ENCODE peak calls at places on chromosome 6, in seven cellular contexts. One of them, this sample, is unnamed.

GRCh38 chr6:90226257-90226656 is 70.4 kb downstream of the BACH2 start:
- DNase-seq in HTR-8/SVneo: no peak
- DNase-seq in dorsolateral prefrontal cortex: no peak
- DNase-seq in EH: peak; percentile 13
- DNase-seq in progenitor cell of endocrine pancreas: no peak
- DNase-seq in stimulated activated naive CD4-positive, alpha-beta T cell treated with Interleukin-2 at 50 U/mL for 16 hours: no peak
- DNase-seq in fibroblast of mammary gland: peak; percentile 70
- DNase-seq in this sample: no peak

GRCh38 chr6:80003841-80004198 is 629 bp upstream of the TTK start:
- DNase-seq in stimulated activated naive CD4-positive, alpha-beta T cell treated with Interleukin-2 at 50 U/mL for 16 hours: peak; percentile 53
- DNase-seq in fibroblast of mammary gland: no peak
- DNase-seq in HTR-8/SVneo: peak; percentile 2
- DNase-seq in EH: no peak
- DNase-seq in progenitor cell of endocrine pancreas: no peak
- DNase-seq in dorsolateral prefrontal cortex: peak; percentile 34
- DNase-seq in this sample: peak; percentile 9

GRCh38 chr6:47479156-47479541 is 1.6 kb downstream of the CD2AP start:
- DNase-seq in HTR-8/SVneo: no peak
- DNase-seq in EH: peak; percentile 20
- DNase-seq in dorsolateral prefrontal cortex: no peak
- DNase-seq in fibroblast of mammary gland: peak; percentile 31
- DNase-seq in stimulated activated naive CD4-positive, alpha-beta T cell treated with Interleukin-2 at 50 U/mL for 16 hours: no peak
- DNase-seq in progenitor cell of endocrine pancreas: no peak
- DNase-seq in this sample: no peak

GRCh38 chr6:163491901-163492300 is 77.4 kb downstream of the QKI start:
- DNase-seq in stimulated activated naive CD4-positive, alpha-beta T cell treated with Interleukin-2 at 50 U/mL for 16 hours: no peak
- DNase-seq in progenitor cell of endocrine pancreas: no peak
- DNase-seq in dorsolateral prefrontal cortex: no peak
- DNase-seq in fibroblast of mammary gland: no peak
- DNase-seq in EH: no peak
- DNase-seq in HTR-8/SVneo: no peak
- DNase-seq in this sample: no peak

GRCh38 chr6:107355659-107356058 is 103.7 kb downstream of the PDSS2 start:
- DNase-seq in HTR-8/SVneo: no peak
- DNase-seq in dorsolateral prefrontal cortex: no peak
- DNase-seq in EH: no peak
- DNase-seq in stimulated activated naive CD4-positive, alpha-beta T cell treated with Interleukin-2 at 50 U/mL for 16 hours: no peak
- DNase-seq in fibroblast of mammary gland: no peak
- DNase-seq in progenitor cell of endocrine pancreas: no peak
- DNase-seq in this sample: no peak

GRCh38 chr6:131807644-131808459 is at the start of gene ENPP1:
- DNase-seq in progenitor cell of endocrine pancreas: peak; percentile 52
- DNase-seq in dorsolateral prefrontal cortex: peak; percentile 58
- DNase-seq in fibroblast of mammary gland: peak; percentile 70
- DNase-seq in EH: peak; percentile 74
- DNase-seq in stimulated activated naive CD4-positive, alpha-beta T cell treated with Interleukin-2 at 50 U/mL for 16 hours: peak; percentile 27
- DNase-seq in HTR-8/SVneo: peak; percentile 79
- DNase-seq in this sample: peak; percentile 22

GRCh38 chr6:109227646-109228045 is 132.3 kb downstream of the CEP57L1 start:
- DNase-seq in dorsolateral prefrontal cortex: no peak
- DNase-seq in stimulated activated naive CD4-positive, alpha-beta T cell treated with Interleukin-2 at 50 U/mL for 16 hours: no peak
- DNase-seq in progenitor cell of endocrine pancreas: no peak
- DNase-seq in HTR-8/SVneo: no peak
- DNase-seq in fibroblast of mammary gland: no peak
- DNase-seq in EH: no peak
- DNase-seq in this sample: no peak

GRCh38 chr6:105793132-105793531 is 293.0 kb upstream of the PRDM1 start:
- DNase-seq in HTR-8/SVneo: no peak
- DNase-seq in fibroblast of mammary gland: no peak
- DNase-seq in EH: peak; percentile 59
- DNase-seq in progenitor cell of endocrine pancreas: no peak
- DNase-seq in stimulated activated naive CD4-positive, alpha-beta T cell treated with Interleukin-2 at 50 U/mL for 16 hours: no peak
- DNase-seq in dorsolateral prefrontal cortex: no peak
- DNase-seq in this sample: no peak

GRCh38 chr6:19107468-19107867 is 720.3 kb downstream of the RNF144B start:
- DNase-seq in HTR-8/SVneo: no peak
- DNase-seq in EH: no peak
- DNase-seq in dorsolateral prefrontal cortex: no peak
- DNase-seq in fibroblast of mammary gland: no peak
- DNase-seq in stimulated activated naive CD4-positive, alpha-beta T cell treated with Interleukin-2 at 50 U/mL for 16 hours: no peak
- DNase-seq in progenitor cell of endocrine pancreas: no peak
- DNase-seq in this sample: no peak

GRCh38 chr6:110357696-110358535 is at the start of gene METTL24:
- DNase-seq in dorsolateral prefrontal cortex: no peak
- DNase-seq in EH: no peak
- DNase-seq in stimulated activated naive CD4-positive, alpha-beta T cell treated with Interleukin-2 at 50 U/mL for 16 hours: no peak
- DNase-seq in HTR-8/SVneo: no peak
- DNase-seq in progenitor cell of endocrine pancreas: peak; percentile 64
- DNase-seq in fibroblast of mammary gland: no peak
- DNase-seq in this sample: no peak

GRCh38 chr6:3237761-3238662 is 10.6 kb upstream of the TUBB2B start:
- DNase-seq in fibroblast of mammary gland: no peak
- DNase-seq in progenitor cell of endocrine pancreas: no peak
- DNase-seq in stimulated activated naive CD4-positive, alpha-beta T cell treated with Interleukin-2 at 50 U/mL for 16 hours: no peak
- DNase-seq in EH: peak; percentile 32
- DNase-seq in dorsolateral prefrontal cortex: peak; percentile 54
- DNase-seq in HTR-8/SVneo: no peak
- DNase-seq in this sample: no peak

GRCh38 chr6:29251741-29252140 is 49.8 kb upstream of the OR14J1 start:
- DNase-seq in fibroblast of mammary gland: no peak
- DNase-seq in progenitor cell of endocrine pancreas: no peak
- DNase-seq in dorsolateral prefrontal cortex: no peak
- DNase-seq in stimulated activated naive CD4-positive, alpha-beta T cell treated with Interleukin-2 at 50 U/mL for 16 hours: no peak
- DNase-seq in EH: no peak
- DNase-seq in HTR-8/SVneo: no peak
- DNase-seq in this sample: no peak

GRCh38 chr6:11685411-11686093 is 93.1 kb downstream of the ADTRP start:
- DNase-seq in HTR-8/SVneo: peak; percentile 62
- DNase-seq in stimulated activated naive CD4-positive, alpha-beta T cell treated with Interleukin-2 at 50 U/mL for 16 hours: no peak
- DNase-seq in progenitor cell of endocrine pancreas: no peak
- DNase-seq in fibroblast of mammary gland: peak; percentile 17
- DNase-seq in EH: peak; percentile 86
- DNase-seq in dorsolateral prefrontal cortex: no peak
- DNase-seq in this sample: no peak

GRCh38 chr6:3393796-3394195 is 63.1 kb downstream of the SLC22A23 start:
- DNase-seq in progenitor cell of endocrine pancreas: no peak
- DNase-seq in HTR-8/SVneo: no peak
- DNase-seq in EH: no peak
- DNase-seq in stimulated activated naive CD4-positive, alpha-beta T cell treated with Interleukin-2 at 50 U/mL for 16 hours: no peak
- DNase-seq in fibroblast of mammary gland: no peak
- DNase-seq in dorsolateral prefrontal cortex: no peak
- DNase-seq in this sample: no peak

GRCh38 chr6:158718431-158719126 is 68.7 kb downstream of the SYTL3 start:
- DNase-seq in dorsolateral prefrontal cortex: no peak
- DNase-seq in fibroblast of mammary gland: no peak
- DNase-seq in EH: no peak
- DNase-seq in HTR-8/SVneo: no peak
- DNase-seq in stimulated activated naive CD4-positive, alpha-beta T cell treated with Interleukin-2 at 50 U/mL for 16 hours: no peak
- DNase-seq in progenitor cell of endocrine pancreas: peak; percentile 42
- DNase-seq in this sample: no peak

GRCh38 chr6:34792605-34793500 is 970 bp downstream of the BLTP3A start:
- DNase-seq in fibroblast of mammary gland: peak; percentile 74
- DNase-seq in EH: peak; percentile 65
- DNase-seq in dorsolateral prefrontal cortex: no peak
- DNase-seq in HTR-8/SVneo: peak; percentile 41
- DNase-seq in progenitor cell of endocrine pancreas: no peak
- DNase-seq in stimulated activated naive CD4-positive, alpha-beta T cell treated with Interleukin-2 at 50 U/mL for 16 hours: no peak
- DNase-seq in this sample: no peak

GRCh38 chr6:157597461-157598312 is 216.7 kb downstream of the ZDHHC14 start:
- DNase-seq in fibroblast of mammary gland: peak; percentile 20
- DNase-seq in dorsolateral prefrontal cortex: no peak
- DNase-seq in progenitor cell of endocrine pancreas: no peak
- DNase-seq in stimulated activated naive CD4-positive, alpha-beta T cell treated with Interleukin-2 at 50 U/mL for 16 hours: no peak
- DNase-seq in EH: peak; percentile 65
- DNase-seq in HTR-8/SVneo: peak; percentile 45
- DNase-seq in this sample: no peak

GRCh38 chr6:6407061-6407723 is 86.7 kb upstream of the F13A1 start:
- DNase-seq in EH: no peak
- DNase-seq in dorsolateral prefrontal cortex: no peak
- DNase-seq in HTR-8/SVneo: no peak
- DNase-seq in stimulated activated naive CD4-positive, alpha-beta T cell treated with Interleukin-2 at 50 U/mL for 16 hours: no peak
- DNase-seq in fibroblast of mammary gland: peak; percentile 57
- DNase-seq in progenitor cell of endocrine pancreas: no peak
- DNase-seq in this sample: no peak

GRCh38 chr6:64985726-64986125 is 721.3 kb downstream of the EYS start:
- DNase-seq in dorsolateral prefrontal cortex: no peak
- DNase-seq in progenitor cell of endocrine pancreas: no peak
- DNase-seq in EH: no peak
- DNase-seq in fibroblast of mammary gland: no peak
- DNase-seq in stimulated activated naive CD4-positive, alpha-beta T cell treated with Interleukin-2 at 50 U/mL for 16 hours: no peak
- DNase-seq in HTR-8/SVneo: no peak
- DNase-seq in this sample: no peak

GRCh38 chr6:106750146-106750900 is 120.9 kb downstream of the QRSL1 start:
- DNase-seq in EH: no peak
- DNase-seq in fibroblast of mammary gland: no peak
- DNase-seq in progenitor cell of endocrine pancreas: no peak
- DNase-seq in stimulated activated naive CD4-positive, alpha-beta T cell treated with Interleukin-2 at 50 U/mL for 16 hours: no peak
- DNase-seq in dorsolateral prefrontal cortex: no peak
- DNase-seq in HTR-8/SVneo: no peak
- DNase-seq in this sample: no peak

GRCh38 chr6:137490506-137490905 is 3.7 kb downstream of the OLIG3 start:
- DNase-seq in dorsolateral prefrontal cortex: no peak
- DNase-seq in fibroblast of mammary gland: no peak
- DNase-seq in EH: no peak
- DNase-seq in stimulated activated naive CD4-positive, alpha-beta T cell treated with Interleukin-2 at 50 U/mL for 16 hours: no peak
- DNase-seq in progenitor cell of endocrine pancreas: no peak
- DNase-seq in HTR-8/SVneo: no peak
- DNase-seq in this sample: no peak

GRCh38 chr6:1500874-1501273 is 108.8 kb upstream of the FOXC1 start:
- DNase-seq in stimulated activated naive CD4-positive, alpha-beta T cell treated with Interleukin-2 at 50 U/mL for 16 hours: no peak
- DNase-seq in fibroblast of mammary gland: no peak
- DNase-seq in progenitor cell of endocrine pancreas: no peak
- DNase-seq in HTR-8/SVneo: no peak
- DNase-seq in dorsolateral prefrontal cortex: no peak
- DNase-seq in EH: no peak
- DNase-seq in this sample: no peak

This sample was measured in activated T-helper 1 cell treated with Interleukin-2 at 50 U/mL for 16 hours.